ENCODE peak calls at places on chromosomes 16 and 17, in four cellular contexts. A is SK-N-SH, T is K562, E is GM12878. Q is an unnamed sample.

GRCh38 chr17:15957608-15958307 is 12.8 kb downstream of the ADORA2B start:
- DNase-seq in T (no peak), A (no peak), E (no peak), Q (no peak)

GRCh38 chr17:43832976-43833829 is at the start of gene MPP3:
- DNase-seq in A (peak), T (peak), E (no peak), Q (no peak)

GRCh38 chr17:4420692-4421131 is 13.0 kb upstream of the SPNS3 start:
- DNase-seq in T (peak), E (peak), A (peak), Q (peak)

GRCh38 chr17:14321476-14321949 is 20.6 kb downstream of the HS3ST3B1 start:
- DNase-seq in E (no peak), A (no peak), T (no peak), Q (peak)

GRCh38 chr17:48439875-48440505 is 10.0 kb upstream of the SKAP1 start:
- DNase-seq in T (peak), A (no peak), E (no peak), Q (no peak)

GRCh38 chr17:40615295-40615988 is 32.2 kb downstream of the SMARCE1 start:
- DNase-seq in A (peak), E (peak), T (peak), Q (peak)

GRCh38 chr17:78910885-78911284 is 7.9 kb upstream of the CEP295NL start:
- DNase-seq in T (no peak), E (no peak), A (no peak), Q (no peak)

GRCh38 chr17:64498308-64499203 is 1.7 kb upstream of the POLG2 start:
- DNase-seq in T (no peak), E (no peak), A (no peak), Q (no peak)

GRCh38 chr16:88454315-88455057 is 1.4 kb downstream of the ZFPM1 start:
- DNase-seq in E (no peak), A (peak), T (no peak), Q (no peak)

GRCh38 chr17:80485846-80486245 is 9.4 kb upstream of the NPTX1 start:
- DNase-seq in E (no peak), T (no peak), A (no peak), Q (no peak)

GRCh38 chr16:90018297-90019200 is 707 bp downstream of the DBNDD1 start:
- DNase-seq in E (no peak), T (peak), A (peak), Q (no peak)

GRCh38 chr16:70675851-70676513 is 9.9 kb downstream of the MTSS2 start:
- DNase-seq in A (peak), E (no peak), T (no peak), Q (no peak)

GRCh38 chr17:73293480-73293911 is 18.3 kb downstream of the CDC42EP4 start:
- DNase-seq in A (peak), E (no peak), T (no peak), Q (no peak)

GRCh38 chr17:47267354-47267828 is 13.8 kb downstream of the ITGB3 start:
- DNase-seq in T (no peak), E (no peak), A (no peak), Q (peak)

GRCh38 chr17:80946449-80946848 is 45.2 kb upstream of the CHMP6 start:
- DNase-seq in E (no peak), T (no peak), A (no peak), Q (no peak)

GRCh38 chr17:29577778-29578211 is 9.3 kb downstream of the TP53I13 start:
- DNase-seq in T (no peak), E (no peak), A (no peak), Q (no peak)
- TF ChIP-seq NFIC in T (no peak), E (no peak), A (no peak), Q (no peak)

GRCh38 chr16:29943846-29944669 is 17.8 kb upstream of the TMEM219 start:
- DNase-seq in A (no peak), E (no peak), T (peak), Q (peak)
- TF ChIP-seq REST in A (peak), E (no peak), T (no peak), Q (no peak)

DNA sequence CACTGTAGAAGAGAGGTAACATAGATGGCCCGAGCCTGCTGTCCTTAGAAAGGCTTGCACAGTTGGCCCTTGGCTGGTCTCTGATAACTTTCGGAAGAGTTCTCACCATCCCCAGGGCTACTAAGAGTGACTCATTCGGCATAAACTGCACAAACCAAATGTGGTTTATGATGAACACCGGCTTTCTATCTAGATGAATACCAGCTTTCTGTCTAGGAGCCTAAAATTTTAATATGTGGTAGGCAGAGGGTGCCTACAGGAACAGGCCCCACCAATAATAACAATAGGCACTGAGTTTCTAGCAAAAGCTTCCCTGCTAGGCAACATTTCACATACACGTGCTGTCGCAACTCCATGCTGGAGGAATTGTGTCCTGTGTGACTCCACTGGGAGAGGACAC is 15.4 kb downstream of the CNOT1 start:
- DNase-seq in E (no peak), A (no peak), T (no peak), Q (no peak)
- TF ChIP-seq NFIC in E (no peak), A (no peak), T (no peak), Q (no peak)

GRCh38 chr17:17560167-17560566 is 31.3 kb downstream of the PEMT start:
- DNase-seq in T (no peak), E (no peak), A (no peak), Q (no peak)
- TF ChIP-seq REST in T (no peak), E (no peak), A (no peak), Q (no peak)

DNA sequence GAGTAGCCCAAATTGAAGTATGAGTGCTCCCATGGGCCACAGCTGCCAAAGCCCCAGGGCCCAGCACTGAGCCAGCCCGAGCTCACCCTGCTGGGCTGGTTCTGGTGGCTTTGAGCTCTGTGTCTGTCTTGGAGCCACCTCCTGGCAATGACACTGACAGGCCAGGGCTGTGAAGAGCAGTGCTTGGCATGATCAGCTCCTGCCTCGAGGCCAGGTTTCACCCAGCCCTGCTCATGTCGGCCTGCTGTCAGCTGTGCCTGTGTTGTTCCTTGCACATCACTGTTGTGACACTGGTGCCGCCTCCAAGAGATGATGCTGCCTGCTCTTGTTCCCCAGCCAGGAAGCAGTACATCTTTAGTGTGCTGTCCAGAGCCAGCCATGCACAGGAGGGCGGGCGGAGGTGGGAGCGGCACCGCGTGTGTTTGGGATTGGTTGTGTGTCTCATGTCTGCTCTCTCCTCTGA is 26.0 kb downstream of the PLD6 start:
- DNase-seq in A (no peak), T (no peak), E (no peak), Q (no peak)
- TF ChIP-seq NFIC in A (no peak), T (no peak), E (no peak), Q (no peak)

DNA sequence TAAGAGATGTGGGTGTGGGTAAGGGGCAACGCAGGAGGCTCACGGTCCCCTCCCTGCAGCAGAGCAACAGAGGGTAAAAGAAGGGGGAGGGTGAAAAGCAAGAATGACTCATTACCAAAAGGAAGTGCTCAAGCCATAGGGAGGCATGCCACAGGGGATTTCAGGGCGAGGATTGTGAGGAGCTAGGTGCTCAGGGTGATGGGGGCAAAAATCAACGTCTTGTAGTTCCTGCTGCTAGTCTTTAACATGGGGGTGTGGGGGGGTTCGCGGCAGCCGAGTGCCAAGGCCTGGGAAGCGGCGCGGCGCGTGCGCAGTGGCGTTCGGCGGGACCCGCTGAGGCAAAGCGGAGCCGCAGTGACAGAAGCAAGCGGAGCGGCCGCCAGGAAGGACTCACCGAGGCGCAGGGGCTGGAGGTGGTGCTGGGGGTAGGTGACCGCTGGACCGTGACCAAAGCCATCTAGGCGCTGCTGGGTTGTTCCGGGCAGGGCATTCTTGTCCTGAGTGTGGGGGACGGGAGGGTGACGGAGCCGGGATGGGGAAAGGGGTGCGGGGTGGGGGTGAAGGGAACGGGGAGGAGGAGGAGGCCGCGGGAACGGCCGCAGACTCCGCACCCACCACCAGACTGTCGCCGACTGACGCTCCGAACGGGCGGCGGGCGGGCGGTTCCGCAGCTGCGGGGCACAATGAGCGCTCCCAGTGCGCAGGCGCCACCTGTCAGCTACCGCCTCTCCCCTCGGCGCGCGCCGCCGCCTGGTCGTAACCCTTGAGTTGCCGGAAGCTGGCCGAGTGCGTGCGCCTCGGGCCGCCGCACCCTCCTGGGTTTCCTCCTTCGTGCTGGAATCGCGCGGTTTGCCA is at the start of gene SSH2:
- DNase-seq in E (peak), A (peak), T (peak), Q (peak)
- TF ChIP-seq REST in E (no peak), A (no peak), T (no peak), Q (no peak)

GRCh38 chr17:18925187-18925586 is 26.8 kb upstream of the SLC5A10 start:
- DNase-seq in A (no peak), E (no peak), T (no peak), Q (peak)

GRCh38 chr17:18920911-18921441 is 31.0 kb upstream of the SLC5A10 start:
- DNase-seq in T (no peak), E (peak), A (no peak), Q (peak)

GRCh38 chr17:18921485-18921884 is 30.5 kb upstream of the SLC5A10 start:
- DNase-seq in T (no peak), A (no peak), E (no peak), Q (no peak)

GRCh38 chr17:18919963-18920362 is 32.0 kb upstream of the SLC5A10 start:
- DNase-seq in E (no peak), A (no peak), T (no peak), Q (peak)

DNA sequence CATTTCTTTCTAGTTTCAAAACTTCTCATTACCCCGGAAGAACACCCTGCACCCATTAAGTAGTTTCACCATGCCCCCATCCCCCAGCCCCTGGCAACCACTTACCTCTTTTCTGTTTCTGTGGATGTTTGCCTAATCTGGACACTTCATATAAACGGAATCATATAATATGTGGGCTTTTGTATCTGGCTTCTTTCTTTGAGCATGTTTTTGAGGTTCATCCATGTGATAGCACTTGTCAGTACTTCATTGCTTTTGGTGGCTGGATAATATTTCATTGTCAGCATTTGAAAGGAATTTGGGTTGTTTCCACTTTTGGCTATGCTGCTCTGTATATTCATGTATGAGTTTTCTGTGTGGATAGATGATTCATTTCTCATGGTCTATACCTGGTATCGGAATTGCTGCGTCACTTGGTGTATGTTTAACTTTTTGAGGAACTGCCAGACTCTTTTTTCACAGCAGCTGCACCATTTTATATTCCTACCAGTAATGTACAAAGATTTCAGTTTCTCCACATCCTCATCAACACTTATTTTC is 30.0 kb upstream of the SLC5A10 start:
- DNase-seq in A (no peak), T (no peak), E (peak), Q (no peak)
- TF ChIP-seq NFIC in A (no peak), T (no peak), E (peak), Q (no peak)